ENCODE peak calls at places on chromosomes 1 and 21, in seven cellular contexts. One of them, this sample, is unnamed.

GRCh38 chr1:10696977-10697376 is 99.5 kb downstream of the CASZ1 start:
- DNase-seq in AG10803: no peak
- DNase-seq in sigmoid colon: no peak
- DNase-seq in Caco-2: no peak
- DNase-seq in GM06990: no peak
- DNase-seq in astrocyte of the spinal cord: no peak
- DNase-seq in brain microvascular endothelial cell: no peak
- DNase-seq in this sample: no peak

GRCh38 chr1:56516539-56517252 is 62.7 kb downstream of the PLPP3 start:
- DNase-seq in AG10803: peak
- DNase-seq in sigmoid colon: no peak
- DNase-seq in Caco-2: peak
- DNase-seq in GM06990: peak
- DNase-seq in astrocyte of the spinal cord: peak
- DNase-seq in brain microvascular endothelial cell: peak
- DNase-seq in this sample: peak

GRCh38 chr21:27643326-27643725 is 676.4 kb upstream of the ADAMTS5 start:
- DNase-seq in AG10803: no peak
- DNase-seq in sigmoid colon: no peak
- DNase-seq in Caco-2: no peak
- DNase-seq in GM06990: no peak
- DNase-seq in astrocyte of the spinal cord: no peak
- DNase-seq in brain microvascular endothelial cell: no peak
- DNase-seq in this sample: no peak

GRCh38 chr1:84982395-84982794 is 14.5 kb downstream of the MCOLN2 start:
- DNase-seq in AG10803: no peak
- DNase-seq in sigmoid colon: no peak
- DNase-seq in Caco-2: no peak
- DNase-seq in GM06990: no peak
- DNase-seq in astrocyte of the spinal cord: no peak
- DNase-seq in brain microvascular endothelial cell: no peak
- DNase-seq in this sample: no peak

GRCh38 chr1:246428542-246429308 is 78.4 kb downstream of the SMYD3 start:
- DNase-seq in AG10803: peak
- DNase-seq in sigmoid colon: no peak
- DNase-seq in Caco-2: no peak
- DNase-seq in GM06990: peak
- DNase-seq in astrocyte of the spinal cord: peak
- DNase-seq in brain microvascular endothelial cell: peak
- DNase-seq in this sample: peak

GRCh38 chr1:53735261-53735660 is 3.7 kb downstream of the GLIS1 start:
- DNase-seq in AG10803: no peak
- DNase-seq in sigmoid colon: no peak
- DNase-seq in Caco-2: no peak
- DNase-seq in GM06990: no peak
- DNase-seq in astrocyte of the spinal cord: no peak
- DNase-seq in brain microvascular endothelial cell: no peak
- DNase-seq in this sample: no peak

GRCh38 chr21:46193829-46194373 is 9.6 kb upstream of the SPATC1L start:
- DNase-seq in AG10803: no peak
- DNase-seq in sigmoid colon: peak
- DNase-seq in Caco-2: no peak
- DNase-seq in GM06990: no peak
- DNase-seq in astrocyte of the spinal cord: no peak
- DNase-seq in brain microvascular endothelial cell: no peak
- DNase-seq in this sample: no peak

GRCh38 chr1:67489643-67490042 is 59.4 kb upstream of the SERBP1 start:
- DNase-seq in AG10803: peak
- DNase-seq in sigmoid colon: no peak
- DNase-seq in Caco-2: peak
- DNase-seq in GM06990: no peak
- DNase-seq in astrocyte of the spinal cord: peak
- DNase-seq in brain microvascular endothelial cell: no peak
- DNase-seq in this sample: no peak

GRCh38 chr1:88875595-88875994 is 15.8 kb downstream of the GTF2B start:
- DNase-seq in AG10803: no peak
- DNase-seq in sigmoid colon: no peak
- DNase-seq in Caco-2: no peak
- DNase-seq in GM06990: no peak
- DNase-seq in astrocyte of the spinal cord: no peak
- DNase-seq in brain microvascular endothelial cell: no peak
- DNase-seq in this sample: no peak

GRCh38 chr1:239361403-239361802 is 25.0 kb upstream of the CHRM3 start:
- DNase-seq in AG10803: peak
- DNase-seq in sigmoid colon: no peak
- DNase-seq in Caco-2: no peak
- DNase-seq in GM06990: no peak
- DNase-seq in astrocyte of the spinal cord: peak
- DNase-seq in brain microvascular endothelial cell: no peak
- DNase-seq in this sample: no peak

GRCh38 chr1:218661411-218661810 is 316.3 kb downstream of the TGFB2 start:
- DNase-seq in AG10803: no peak
- DNase-seq in sigmoid colon: no peak
- DNase-seq in Caco-2: no peak
- DNase-seq in GM06990: no peak
- DNase-seq in astrocyte of the spinal cord: no peak
- DNase-seq in brain microvascular endothelial cell: no peak
- DNase-seq in this sample: no peak

GRCh38 chr21:43304206-43304605 is 122.7 kb downstream of the SIK1 start:
- DNase-seq in AG10803: no peak
- DNase-seq in sigmoid colon: peak
- DNase-seq in Caco-2: no peak
- DNase-seq in GM06990: no peak
- DNase-seq in astrocyte of the spinal cord: no peak
- DNase-seq in brain microvascular endothelial cell: no peak
- DNase-seq in this sample: no peak

GRCh38 chr1:37561794-37562132 is 5.0 kb downstream of the DNALI1 start:
- DNase-seq in AG10803: peak
- DNase-seq in sigmoid colon: no peak
- DNase-seq in Caco-2: peak
- DNase-seq in GM06990: no peak
- DNase-seq in astrocyte of the spinal cord: no peak
- DNase-seq in brain microvascular endothelial cell: peak
- DNase-seq in this sample: no peak

GRCh38 chr1:230149751-230150584 is 82.9 kb downstream of the GALNT2 start:
- DNase-seq in AG10803: no peak
- DNase-seq in sigmoid colon: no peak
- DNase-seq in Caco-2: no peak
- DNase-seq in GM06990: peak
- DNase-seq in astrocyte of the spinal cord: peak
- DNase-seq in brain microvascular endothelial cell: no peak
- DNase-seq in this sample: peak

GRCh38 chr1:223754681-223755431 is 42.5 kb downstream of the CAPN2 start:
- DNase-seq in AG10803: no peak
- DNase-seq in sigmoid colon: no peak
- DNase-seq in Caco-2: no peak
- DNase-seq in GM06990: no peak
- DNase-seq in astrocyte of the spinal cord: no peak
- DNase-seq in brain microvascular endothelial cell: no peak
- DNase-seq in this sample: no peak

GRCh38 chr1:224542783-224543440 is 73.2 kb upstream of the CNIH3 start:
- DNase-seq in AG10803: peak
- DNase-seq in sigmoid colon: no peak
- DNase-seq in Caco-2: no peak
- DNase-seq in GM06990: no peak
- DNase-seq in astrocyte of the spinal cord: peak
- DNase-seq in brain microvascular endothelial cell: peak
- DNase-seq in this sample: no peak

GRCh38 chr1:217713223-217713622 is 82.1 kb downstream of the SPATA17 start:
- DNase-seq in AG10803: no peak
- DNase-seq in sigmoid colon: no peak
- DNase-seq in Caco-2: no peak
- DNase-seq in GM06990: no peak
- DNase-seq in astrocyte of the spinal cord: peak
- DNase-seq in brain microvascular endothelial cell: no peak
- DNase-seq in this sample: no peak

GRCh38 chr21:39503138-39503762 is 51.5 kb downstream of the SH3BGR start:
- DNase-seq in AG10803: no peak
- DNase-seq in sigmoid colon: no peak
- DNase-seq in Caco-2: no peak
- DNase-seq in GM06990: no peak
- DNase-seq in astrocyte of the spinal cord: no peak
- DNase-seq in brain microvascular endothelial cell: no peak
- DNase-seq in this sample: no peak

DNA sequence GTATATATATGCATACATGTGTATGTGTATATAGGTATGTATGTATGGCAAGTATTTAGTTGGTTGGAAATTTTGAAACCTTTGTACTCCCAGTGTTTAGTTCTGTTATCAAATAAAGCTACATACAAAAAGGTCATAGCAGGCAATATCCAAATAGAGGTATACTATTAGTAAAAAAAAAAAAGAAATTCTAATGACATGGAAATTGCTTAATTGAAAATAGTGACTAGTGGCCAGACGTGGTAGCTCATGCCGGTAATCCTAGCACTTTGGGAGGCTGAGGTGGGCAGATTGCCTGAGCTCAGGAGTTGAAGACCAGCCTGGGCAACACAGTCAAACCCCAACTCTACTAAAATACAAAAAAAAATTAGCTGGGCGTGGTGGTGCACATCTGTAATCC is 351.6 kb upstream of the NR5A2 start:
- DNase-seq in AG10803: no peak
- DNase-seq in sigmoid colon: no peak
- DNase-seq in Caco-2: no peak
- DNase-seq in GM06990: no peak
- DNase-seq in astrocyte of the spinal cord: no peak
- DNase-seq in brain microvascular endothelial cell: no peak
- DNase-seq in this sample: no peak
- TF ChIP-seq CTCF in AG10803: no peak
- TF ChIP-seq CTCF in sigmoid colon: no peak
- TF ChIP-seq CTCF in Caco-2: no peak
- TF ChIP-seq CTCF in GM06990: no peak
- TF ChIP-seq CTCF in astrocyte of the spinal cord: no peak
- TF ChIP-seq CTCF in brain microvascular endothelial cell: peak
- TF ChIP-seq CTCF in this sample: peak

GRCh38 chr1:173508541-173508940 is 31.4 kb downstream of the PRDX6 start:
- DNase-seq in AG10803: no peak
- DNase-seq in sigmoid colon: no peak
- DNase-seq in Caco-2: no peak
- DNase-seq in GM06990: no peak
- DNase-seq in astrocyte of the spinal cord: no peak
- DNase-seq in brain microvascular endothelial cell: no peak
- DNase-seq in this sample: no peak

GRCh38 chr1:173507205-173507846 is 30.2 kb downstream of the PRDX6 start:
- DNase-seq in AG10803: peak
- DNase-seq in sigmoid colon: no peak
- DNase-seq in Caco-2: peak
- DNase-seq in GM06990: no peak
- DNase-seq in astrocyte of the spinal cord: peak
- DNase-seq in brain microvascular endothelial cell: peak
- DNase-seq in this sample: no peak

GRCh38 chr1:173506437-173506836 is 29.3 kb downstream of the PRDX6 start:
- DNase-seq in AG10803: no peak
- DNase-seq in sigmoid colon: no peak
- DNase-seq in Caco-2: peak
- DNase-seq in GM06990: no peak
- DNase-seq in astrocyte of the spinal cord: no peak
- DNase-seq in brain microvascular endothelial cell: no peak
- DNase-seq in this sample: no peak

GRCh38 chr1:173509797-173510196 is 32.7 kb downstream of the PRDX6 start:
- DNase-seq in AG10803: no peak
- DNase-seq in sigmoid colon: no peak
- DNase-seq in Caco-2: no peak
- DNase-seq in GM06990: no peak
- DNase-seq in astrocyte of the spinal cord: no peak
- DNase-seq in brain microvascular endothelial cell: no peak
- DNase-seq in this sample: no peak

GRCh38 chr1:173507847-173508209 is 30.7 kb downstream of the PRDX6 start:
- DNase-seq in AG10803: no peak
- DNase-seq in sigmoid colon: no peak
- DNase-seq in Caco-2: no peak
- DNase-seq in GM06990: no peak
- DNase-seq in astrocyte of the spinal cord: no peak
- DNase-seq in brain microvascular endothelial cell: no peak
- DNase-seq in this sample: no peak
- H3K4me3 ChIP-seq in AG10803: no peak
- H3K4me3 ChIP-seq in sigmoid colon: no peak
- H3K4me3 ChIP-seq in Caco-2: no peak
- H3K4me3 ChIP-seq in GM06990: no peak
- H3K4me3 ChIP-seq in astrocyte of the spinal cord: no peak
- H3K4me3 ChIP-seq in brain microvascular endothelial cell: no peak
- H3K4me3 ChIP-seq in this sample: no peak

GRCh38 chr1:109201123-109201703 is 12.5 kb upstream of the SARS1 start:
- DNase-seq in AG10803: peak
- DNase-seq in sigmoid colon: no peak
- DNase-seq in Caco-2: peak
- DNase-seq in GM06990: no peak
- DNase-seq in astrocyte of the spinal cord: peak
- DNase-seq in brain microvascular endothelial cell: peak
- DNase-seq in this sample: no peak
- TF ChIP-seq CTCF in AG10803: peak
- TF ChIP-seq CTCF in sigmoid colon: no peak
- TF ChIP-seq CTCF in Caco-2: peak
- TF ChIP-seq CTCF in GM06990: peak
- TF ChIP-seq CTCF in astrocyte of the spinal cord: peak
- TF ChIP-seq CTCF in brain microvascular endothelial cell: peak
- TF ChIP-seq CTCF in this sample: peak

GRCh38 chr1:118988186-118989005 is at the start of gene TBX15:
- DNase-seq in AG10803: peak
- DNase-seq in sigmoid colon: no peak
- DNase-seq in Caco-2: no peak
- DNase-seq in GM06990: no peak
- DNase-seq in astrocyte of the spinal cord: peak
- DNase-seq in brain microvascular endothelial cell: peak
- DNase-seq in this sample: no peak
- H3K4me3 ChIP-seq in AG10803: peak
- H3K4me3 ChIP-seq in sigmoid colon: peak
- H3K4me3 ChIP-seq in Caco-2: no peak
- H3K4me3 ChIP-seq in GM06990: no peak
- H3K4me3 ChIP-seq in astrocyte of the spinal cord: peak
- H3K4me3 ChIP-seq in brain microvascular endothelial cell: peak
- H3K4me3 ChIP-seq in this sample: no peak

DNA sequence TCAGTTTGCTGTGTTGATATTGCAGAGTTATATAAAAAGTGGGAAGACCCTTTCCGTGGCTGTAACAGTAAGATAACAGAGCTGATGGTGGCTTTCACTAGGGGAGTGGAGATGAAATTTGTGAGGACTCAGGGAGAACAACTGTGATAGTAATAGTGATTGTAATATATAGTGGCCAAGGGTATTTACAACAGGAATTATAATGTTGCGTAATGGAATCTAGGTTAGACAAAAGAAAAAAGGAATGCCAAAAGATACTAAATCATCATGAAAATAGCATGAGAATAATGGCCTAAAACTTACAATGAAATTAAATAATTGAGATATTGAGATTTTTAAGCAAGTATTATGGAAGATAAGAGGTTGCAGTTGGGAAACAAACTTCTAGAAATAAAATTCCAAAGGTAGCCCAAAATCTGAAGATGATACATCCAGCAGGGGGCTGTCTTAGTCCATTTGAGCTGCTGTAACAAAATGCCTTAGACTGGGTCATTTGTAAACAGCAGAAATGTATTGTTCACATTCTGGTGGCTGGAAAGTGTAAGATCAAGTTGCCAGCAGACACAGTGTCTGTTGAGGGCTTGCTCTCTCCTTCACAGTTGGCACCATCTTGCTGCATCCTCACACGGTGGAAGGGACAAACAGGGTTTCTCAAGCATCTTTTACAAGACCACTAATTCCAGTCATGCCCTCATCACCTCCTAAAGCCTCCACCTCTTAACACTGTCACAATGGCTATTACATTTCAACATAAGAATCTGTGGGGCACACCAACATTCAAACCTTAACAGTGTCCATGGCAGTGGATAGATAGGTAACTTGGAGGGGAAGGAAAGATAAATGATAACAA is 711.2 kb downstream of the MRPL39 start:
- DNase-seq in AG10803: peak
- DNase-seq in sigmoid colon: no peak
- DNase-seq in Caco-2: peak
- DNase-seq in GM06990: peak
- DNase-seq in astrocyte of the spinal cord: peak
- DNase-seq in brain microvascular endothelial cell: no peak
- DNase-seq in this sample: no peak
- TF ChIP-seq CTCF in AG10803: peak
- TF ChIP-seq CTCF in sigmoid colon: peak
- TF ChIP-seq CTCF in Caco-2: no peak
- TF ChIP-seq CTCF in GM06990: peak
- TF ChIP-seq CTCF in astrocyte of the spinal cord: peak
- TF ChIP-seq CTCF in brain microvascular endothelial cell: peak
- TF ChIP-seq CTCF in this sample: peak

This sample was measured in GM12864.